ENCODE peak calls at places on chromosomes 4 and X, in nine cellular contexts. One of them, this sample, is unnamed.

GRCh38 chr4:86640469-86640868 is 46.4 kb downstream of the PTPN13 start:
- DNase-seq in fibroblast of lung: peak
- DNase-seq in H9: no peak
- DNase-seq in prostate gland: no peak
- DNase-seq in EH: peak
- DNase-seq in GM12892: no peak
- DNase-seq in pulmonary artery endothelial cell: no peak
- DNase-seq in HAP-1: peak
- DNase-seq in pons: no peak
- DNase-seq in this sample: no peak

GRCh38 chrX:55731826-55732225 is 14.3 kb downstream of the RRAGB start:
- DNase-seq in fibroblast of lung: no peak
- DNase-seq in EH: peak
- DNase-seq in HAP-1: no peak
- DNase-seq in pons: no peak
- DNase-seq in pulmonary artery endothelial cell: no peak
- DNase-seq in prostate gland: no peak
- DNase-seq in GM12892: no peak
- DNase-seq in H9: no peak
- DNase-seq in this sample: no peak

GRCh38 chr4:40838742-40839141 is 89.0 kb downstream of the NSUN7 start:
- DNase-seq in GM12892: no peak
- DNase-seq in prostate gland: no peak
- DNase-seq in H9: no peak
- DNase-seq in EH: no peak
- DNase-seq in fibroblast of lung: no peak
- DNase-seq in pons: no peak
- DNase-seq in pulmonary artery endothelial cell: no peak
- DNase-seq in HAP-1: no peak
- DNase-seq in this sample: no peak

GRCh38 chr4:122912810-122913575 is 9.4 kb downstream of the NUDT6 start:
- DNase-seq in fibroblast of lung: no peak
- DNase-seq in pulmonary artery endothelial cell: no peak
- DNase-seq in pons: no peak
- DNase-seq in EH: no peak
- DNase-seq in GM12892: no peak
- DNase-seq in prostate gland: no peak
- DNase-seq in HAP-1: no peak
- DNase-seq in H9: no peak
- DNase-seq in this sample: peak

GRCh38 chr4:158121203-158121586 is 51.6 kb downstream of the GASK1B start:
- DNase-seq in H9: no peak
- DNase-seq in pons: no peak
- DNase-seq in HAP-1: no peak
- DNase-seq in fibroblast of lung: peak
- DNase-seq in EH: peak
- DNase-seq in GM12892: no peak
- DNase-seq in prostate gland: no peak
- DNase-seq in pulmonary artery endothelial cell: no peak
- DNase-seq in this sample: no peak

GRCh38 chr4:56123051-56123450 is 174.3 kb downstream of the CEP135 start:
- DNase-seq in EH: no peak
- DNase-seq in HAP-1: no peak
- DNase-seq in H9: no peak
- DNase-seq in fibroblast of lung: no peak
- DNase-seq in pons: no peak
- DNase-seq in prostate gland: no peak
- DNase-seq in GM12892: no peak
- DNase-seq in pulmonary artery endothelial cell: no peak
- DNase-seq in this sample: no peak

GRCh38 chrX:131633285-131633917 is 89.5 kb downstream of the OR13H1 start:
- DNase-seq in GM12892: peak
- DNase-seq in H9: peak
- DNase-seq in pons: peak
- DNase-seq in EH: peak
- DNase-seq in pulmonary artery endothelial cell: peak
- DNase-seq in HAP-1: peak
- DNase-seq in fibroblast of lung: peak
- DNase-seq in prostate gland: peak
- DNase-seq in this sample: peak

GRCh38 chrX:51569561-51569960 is 49.2 kb downstream of the CENPVL3 start:
- DNase-seq in EH: peak
- DNase-seq in pons: no peak
- DNase-seq in fibroblast of lung: no peak
- DNase-seq in GM12892: no peak
- DNase-seq in HAP-1: no peak
- DNase-seq in prostate gland: no peak
- DNase-seq in H9: no peak
- DNase-seq in pulmonary artery endothelial cell: no peak
- DNase-seq in this sample: no peak

GRCh38 chrX:29090811-29091210 is 503.6 kb downstream of the IL1RAPL1 start:
- DNase-seq in EH: peak
- DNase-seq in pons: peak
- DNase-seq in H9: no peak
- DNase-seq in HAP-1: no peak
- DNase-seq in fibroblast of lung: peak
- DNase-seq in prostate gland: no peak
- DNase-seq in pulmonary artery endothelial cell: no peak
- DNase-seq in GM12892: no peak
- DNase-seq in this sample: no peak

GRCh38 chrX:103629295-103630170 is 758 bp downstream of the TCEAL1 start:
- DNase-seq in pons: peak
- DNase-seq in GM12892: no peak
- DNase-seq in fibroblast of lung: peak
- DNase-seq in HAP-1: peak
- DNase-seq in pulmonary artery endothelial cell: no peak
- DNase-seq in EH: peak
- DNase-seq in prostate gland: peak
- DNase-seq in H9: peak
- DNase-seq in this sample: peak

GRCh38 chrX:30751497-30751896 is 98.3 kb downstream of the GK start:
- DNase-seq in pons: no peak
- DNase-seq in GM12892: no peak
- DNase-seq in fibroblast of lung: no peak
- DNase-seq in pulmonary artery endothelial cell: no peak
- DNase-seq in HAP-1: no peak
- DNase-seq in H9: no peak
- DNase-seq in prostate gland: no peak
- DNase-seq in EH: no peak
- DNase-seq in this sample: no peak

GRCh38 chr4:149031399-149031798 is 589.2 kb upstream of the NR3C2 start:
- DNase-seq in HAP-1: peak
- DNase-seq in pons: peak
- DNase-seq in EH: peak
- DNase-seq in fibroblast of lung: peak
- DNase-seq in pulmonary artery endothelial cell: no peak
- DNase-seq in prostate gland: no peak
- DNase-seq in GM12892: no peak
- DNase-seq in H9: no peak
- DNase-seq in this sample: peak

GRCh38 chrX:6291444-6291843 is 62.8 kb upstream of the NLGN4X start:
- DNase-seq in HAP-1: no peak
- DNase-seq in GM12892: no peak
- DNase-seq in fibroblast of lung: no peak
- DNase-seq in pons: no peak
- DNase-seq in pulmonary artery endothelial cell: no peak
- DNase-seq in EH: no peak
- DNase-seq in prostate gland: no peak
- DNase-seq in H9: no peak
- DNase-seq in this sample: no peak

GRCh38 chrX:3603026-3603661 is 110.3 kb downstream of the PRKX start:
- DNase-seq in fibroblast of lung: no peak
- DNase-seq in prostate gland: no peak
- DNase-seq in pons: no peak
- DNase-seq in HAP-1: no peak
- DNase-seq in H9: no peak
- DNase-seq in EH: no peak
- DNase-seq in pulmonary artery endothelial cell: no peak
- DNase-seq in GM12892: no peak
- DNase-seq in this sample: no peak

GRCh38 chrX:13215729-13216128 is 104.1 kb downstream of the ATXN3L start:
- DNase-seq in GM12892: no peak
- DNase-seq in HAP-1: no peak
- DNase-seq in prostate gland: no peak
- DNase-seq in H9: no peak
- DNase-seq in EH: no peak
- DNase-seq in fibroblast of lung: peak
- DNase-seq in pulmonary artery endothelial cell: no peak
- DNase-seq in pons: no peak
- DNase-seq in this sample: peak

GRCh38 chrX:13899607-13900006 is 82.7 kb upstream of the GPM6B start:
- DNase-seq in GM12892: no peak
- DNase-seq in H9: no peak
- DNase-seq in pons: no peak
- DNase-seq in prostate gland: peak
- DNase-seq in HAP-1: no peak
- DNase-seq in fibroblast of lung: peak
- DNase-seq in EH: peak
- DNase-seq in pulmonary artery endothelial cell: no peak
- DNase-seq in this sample: peak

GRCh38 chrX:110145854-110146253 is 142.9 kb downstream of the TMEM164 start:
- DNase-seq in pons: peak
- DNase-seq in prostate gland: no peak
- DNase-seq in HAP-1: peak
- DNase-seq in GM12892: no peak
- DNase-seq in H9: no peak
- DNase-seq in fibroblast of lung: peak
- DNase-seq in pulmonary artery endothelial cell: no peak
- DNase-seq in EH: peak
- DNase-seq in this sample: peak

GRCh38 chr4:15002659-15003440 is 569 bp downstream of the CPEB2 start:
- DNase-seq in pons: peak
- DNase-seq in EH: peak
- DNase-seq in H9: peak
- DNase-seq in GM12892: peak
- DNase-seq in fibroblast of lung: peak
- DNase-seq in pulmonary artery endothelial cell: no peak
- DNase-seq in prostate gland: peak
- DNase-seq in HAP-1: peak
- DNase-seq in this sample: peak

GRCh38 chr4:110540606-110541440 is 64.9 kb downstream of the ENPEP start:
- DNase-seq in H9: no peak
- DNase-seq in GM12892: no peak
- DNase-seq in pons: no peak
- DNase-seq in pulmonary artery endothelial cell: peak
- DNase-seq in HAP-1: no peak
- DNase-seq in fibroblast of lung: peak
- DNase-seq in prostate gland: no peak
- DNase-seq in EH: peak
- DNase-seq in this sample: peak

GRCh38 chr4:153426207-153426886 is 39.8 kb upstream of the TMEM131L start:
- DNase-seq in fibroblast of lung: no peak
- DNase-seq in prostate gland: no peak
- DNase-seq in pons: no peak
- DNase-seq in GM12892: no peak
- DNase-seq in pulmonary artery endothelial cell: no peak
- DNase-seq in H9: no peak
- DNase-seq in HAP-1: no peak
- DNase-seq in EH: no peak
- DNase-seq in this sample: no peak

GRCh38 chr4:133565379-133565778 is 416.3 kb downstream of the PCDH10 start:
- DNase-seq in pons: no peak
- DNase-seq in H9: no peak
- DNase-seq in EH: peak
- DNase-seq in prostate gland: no peak
- DNase-seq in GM12892: no peak
- DNase-seq in pulmonary artery endothelial cell: no peak
- DNase-seq in HAP-1: peak
- DNase-seq in fibroblast of lung: peak
- DNase-seq in this sample: no peak

GRCh38 chr4:89308161-89308500 is 531 bp upstream of the GPRIN3 start:
- DNase-seq in prostate gland: no peak
- DNase-seq in GM12892: no peak
- DNase-seq in pulmonary artery endothelial cell: no peak
- DNase-seq in fibroblast of lung: peak
- DNase-seq in H9: no peak
- DNase-seq in HAP-1: no peak
- DNase-seq in pons: no peak
- DNase-seq in EH: no peak
- DNase-seq in this sample: no peak

GRCh38 chr4:54064317-54065275 is at the start of gene CHIC2:
- DNase-seq in GM12892: peak
- DNase-seq in EH: peak
- DNase-seq in H9: peak
- DNase-seq in HAP-1: peak
- DNase-seq in pons: peak
- DNase-seq in prostate gland: peak
- DNase-seq in fibroblast of lung: peak
- DNase-seq in pulmonary artery endothelial cell: peak
- DNase-seq in this sample: peak

This sample was measured in lung microvascular endothelial cell.